ENCODE peak calls at places on chromosome 11, in nine cellular contexts. O, A, W, V, Y, P, B, S and T are unnamed samples.

GRCh38 chr11:61266602-61267001 is 25.6 kb downstream of the PGA5 start:
- DNase-seq in O (no peak), A (no peak), W (no peak), V (no peak), Y (no peak), P (no peak), B (no peak), S (no peak), T (no peak)

GRCh38 chr11:44085330-44085729 is 10.1 kb upstream of the EXT2 start:
- DNase-seq in O (no peak), A (no peak), W (no peak), V (no peak), Y (no peak), P (no peak), B (no peak), S (no peak), T (no peak)

GRCh38 chr11:60169264-60169915 is 13.5 kb downstream of the MS4A6A start:
- DNase-seq in O (no peak), A (peak; percentile 50), W (no peak), V (no peak), Y (no peak), P (no peak), B (no peak), S (no peak), T (no peak)

GRCh38 chr11:30321321-30321720 is 1.6 kb upstream of the ARL14EP start:
- DNase-seq in O (no peak), A (no peak), W (no peak), V (no peak), Y (no peak), P (no peak), B (no peak), S (no peak), T (no peak)

GRCh38 chr11:34512810-34513673 is 552 bp downstream of the ELF5 start:
- DNase-seq in O (peak; percentile 57), A (peak; percentile 52), W (no peak), V (peak; percentile 13), Y (peak; percentile 42), P (no peak), B (no peak), S (peak; percentile 77), T (peak; percentile 67)

GRCh38 chr11:111006207-111006606 is 239.3 kb upstream of the POU2AF2 start:
- DNase-seq in O (no peak), A (no peak), W (no peak), V (no peak), Y (no peak), P (no peak), B (no peak), S (no peak), T (no peak)

GRCh38 chr11:116603783-116604323 is 168.9 kb downstream of the BUD13 start:
- DNase-seq in O (no peak), A (no peak), W (peak; percentile 34), V (no peak), Y (no peak), P (no peak), B (no peak), S (no peak), T (no peak)

GRCh38 chr11:115665958-115666357 is 161.7 kb upstream of the CADM1 start:
- DNase-seq in O (no peak), A (no peak), W (no peak), V (no peak), Y (no peak), P (no peak), B (no peak), S (no peak), T (no peak)

GRCh38 chr11:1728931-1729691 is 21.3 kb downstream of the IFITM10 start:
- DNase-seq in O (no peak), A (no peak), W (peak; percentile 56), V (no peak), Y (no peak), P (no peak), B (no peak), S (no peak), T (no peak)

GRCh38 chr11:67271548-67272284 is 5.4 kb downstream of the GRK2 start:
- DNase-seq in O (no peak), A (peak; percentile 30), W (peak; percentile 60), V (peak; percentile 46), Y (no peak), P (no peak), B (peak; percentile 43), S (no peak), T (no peak)

GRCh38 chr11:8002676-8003075 is 15.5 kb downstream of the EIF3F start:
- DNase-seq in O (no peak), A (no peak), W (no peak), V (no peak), Y (no peak), P (no peak), B (no peak), S (no peak), T (no peak)

GRCh38 chr11:11952036-11952435 is 56.4 kb downstream of the DKK3 start:
- DNase-seq in O (no peak), A (no peak), W (no peak), V (no peak), Y (no peak), P (no peak), B (no peak), S (no peak), T (no peak)